ENCODE peak calls at places on chromosomes 16 and 17, in seven cellular contexts. Z is left ventricle myocardium inferior; J is iPS DF 6.9; U is lower lobe of right lung; R is ovary; G is cardiac muscle cell; V is CD8-positive, alpha-beta T cell. W is an unnamed sample.

GRCh38 chr17:35768796-35769195 is 8.1 kb downstream of the C17orf50 start:
- DNase-seq in Z (no peak), J (no peak), U (no peak), R (no peak), G (no peak), V (no peak), W (no peak)

GRCh38 chr16:28835864-28836760 is 10.0 kb downstream of the TUFM start:
- DNase-seq in Z (no peak), J (no peak), U (no peak), R (no peak), G (no peak), V (no peak), W (no peak)

GRCh38 chr17:32111141-32111771 is 31.0 kb upstream of the RHOT1 start:
- DNase-seq in Z (peak; percentile 45), J (no peak), U (no peak), R (peak; percentile 64), G (peak; percentile 22), V (no peak), W (peak; percentile 43)

GRCh38 chr16:77273-77806 is 685 bp upstream of the MPG start:
- DNase-seq in Z (peak; percentile 67), J (no peak), U (peak; percentile 77), R (peak; percentile 76), G (peak; percentile 38), V (no peak), W (peak; percentile 25)

GRCh38 chr16:82195917-82196494 is 26.0 kb upstream of the MPHOSPH6 start:
- DNase-seq in Z (no peak), J (no peak), U (no peak), R (no peak), G (no peak), V (no peak), W (no peak)

GRCh38 chr16:59698341-59698979 is 964.3 kb upstream of the GOT2 start:
- DNase-seq in Z (no peak), J (no peak), U (no peak), R (no peak), G (no peak), V (no peak), W (no peak)

GRCh38 chr17:47949197-47949759 is 7.9 kb downstream of the PNPO start:
- DNase-seq in Z (peak; percentile 90), J (peak; percentile 70), U (peak; percentile 94), R (peak; percentile 95), G (peak; percentile 91), V (peak; percentile 77), W (peak; percentile 69)

GRCh38 chr17:82489117-82489516 is 30.4 kb upstream of the FOXK2 start:
- DNase-seq in Z (peak; percentile 79), J (no peak), U (no peak), R (no peak), G (no peak), V (no peak), W (no peak)

GRCh38 chr16:69123894-69124293 is 8.5 kb downstream of the CHTF8 start:
- DNase-seq in Z (no peak), J (no peak), U (no peak), R (peak; percentile 48), G (peak; percentile 72), V (peak; percentile 38), W (peak; percentile 71)

GRCh38 chr17:29376667-29377268 is 13.4 kb upstream of the TAOK1 start:
- DNase-seq in Z (peak; percentile 26), J (no peak), U (no peak), R (no peak), G (peak; percentile 56), V (no peak), W (no peak)

GRCh38 chr17:42554250-42555121 is 1.8 kb downstream of the HSD17B1 start:
- DNase-seq in Z (peak; percentile 92), J (no peak), U (peak; percentile 89), R (peak; percentile 91), G (peak; percentile 95), V (peak; percentile 72), W (peak; percentile 68)

GRCh38 chr17:39246274-39246673 is 20.5 kb upstream of the STAC2 start:
- DNase-seq in Z (no peak), J (no peak), U (no peak), R (no peak), G (no peak), V (no peak), W (no peak)

GRCh38 chr17:40399185-40399584 is 18.5 kb downstream of the TOP2A start:
- DNase-seq in Z (no peak), J (no peak), U (no peak), R (no peak), G (peak; percentile 81), V (no peak), W (peak; percentile 66)

GRCh38 chr17:34578016-34578415 is 1.4 kb upstream of the TMEM132E start:
- DNase-seq in Z (no peak), J (no peak), U (no peak), R (no peak), G (peak; percentile 23), V (no peak), W (no peak)

GRCh38 chr16:51151951-51152663 is 1.0 kb upstream of the SALL1 start:
- DNase-seq in Z (no peak), J (peak; percentile 74), U (no peak), R (peak; percentile 75), G (peak; percentile 95), V (no peak), W (no peak)

GRCh38 chr16:78183437-78183836 is 84.0 kb downstream of the WWOX start:
- DNase-seq in Z (no peak), J (no peak), U (no peak), R (no peak), G (no peak), V (no peak), W (no peak)

GRCh38 chr16:85480727-85481101 is 132.4 kb upstream of the GSE1 start:
- DNase-seq in Z (no peak), J (no peak), U (no peak), R (no peak), G (no peak), V (no peak), W (no peak)

GRCh38 chr17:44502598-44503079 is 567 bp downstream of the GPATCH8 start:
- DNase-seq in Z (no peak), J (no peak), U (no peak), R (no peak), G (no peak), V (no peak), W (no peak)

GRCh38 chr17:61131555-61131954 is 268.1 kb upstream of the TBX2 start:
- DNase-seq in Z (no peak), J (no peak), U (no peak), R (no peak), G (peak; percentile 71), V (no peak), W (no peak)

GRCh38 chr16:88570691-88571092 is 489 bp downstream of the ZC3H18 start:
- DNase-seq in Z (no peak), J (no peak), U (no peak), R (no peak), G (peak; percentile 26), V (no peak), W (peak; percentile 57)

GRCh38 chr16:82987767-82988166 is 361.0 kb downstream of the CDH13 start:
- DNase-seq in Z (no peak), J (no peak), U (no peak), R (no peak), G (no peak), V (no peak), W (no peak)

GRCh38 chr17:76716834-76717205 is 6.1 kb upstream of the MXRA7 start:
- DNase-seq in Z (no peak), J (no peak), U (no peak), R (peak; percentile 2), G (no peak), V (no peak), W (no peak)

GRCh38 chr16:19131809-19132777 is 18.3 kb downstream of the ITPRIPL2 start:
- DNase-seq in Z (no peak), J (no peak), U (no peak), R (no peak), G (no peak), V (no peak), W (no peak)

GRCh38 chr16:19133600-19133999 is 19.8 kb downstream of the ITPRIPL2 start:
- DNase-seq in Z (no peak), J (no peak), U (no peak), R (no peak), G (no peak), V (no peak), W (no peak)

GRCh38 chr16:19135201-19135838 is 21.6 kb downstream of the ITPRIPL2 start:
- DNase-seq in Z (no peak), J (no peak), U (no peak), R (no peak), G (no peak), V (no peak), W (no peak)

GRCh38 chr16:19130852-19131808 is 17.4 kb downstream of the ITPRIPL2 start:
- DNase-seq in Z (peak; percentile 54), J (no peak), U (peak; percentile 51), R (no peak), G (no peak), V (no peak), W (no peak)

GRCh38 chr16:19132898-19133297 is 19.1 kb downstream of the ITPRIPL2 start:
- DNase-seq in Z (no peak), J (no peak), U (no peak), R (no peak), G (no peak), V (no peak), W (no peak)
- H3K4me1 ChIP-seq in Z (peaks cover 71% of the 10 kb centered on the region), J (no peaks in the 10 kb centered on the region), U (peaks cover 72% of the 10 kb centered on the region), R (peaks cover 2% of the 10 kb centered on the region), G (no peaks in the 10 kb centered on the region), V (no peaks in the 10 kb centered on the region), W (no peaks in the 10 kb centered on the region)

GRCh38 chr16:12423151-12423550 is 380.5 kb downstream of the CPPED1 start:
- DNase-seq in Z (no peak), J (no peak), U (no peak), R (no peak), G (no peak), V (no peak), W (no peak)
- H3K27me3 ChIP-seq in Z (no peaks in the 10 kb centered on the region), J (no peaks in the 10 kb centered on the region), U (no peaks in the 10 kb centered on the region), R (no peaks in the 10 kb centered on the region), G (no peaks in the 10 kb centered on the region), V (no peaks in the 10 kb centered on the region), W (no peaks in the 10 kb centered on the region)

GRCh38 chr16:2165861-2166260 is 10.3 kb downstream of the TRAF7 start:
- DNase-seq in Z (no peak), J (no peak), U (no peak), R (no peak), G (no peak), V (no peak), W (no peak)

GRCh38 chr16:2163211-2163881 is 7.8 kb downstream of the TRAF7 start:
- DNase-seq in Z (no peak), J (no peak), U (no peak), R (no peak), G (no peak), V (no peak), W (peak; percentile 67)

GRCh38 chr16:2161911-2162310 is 6.3 kb downstream of the TRAF7 start:
- DNase-seq in Z (no peak), J (no peak), U (no peak), R (no peak), G (no peak), V (no peak), W (no peak)

GRCh38 chr16:2160915-2161551 is 5.5 kb downstream of the TRAF7 start:
- DNase-seq in Z (peak; percentile 58), J (no peak), U (no peak), R (no peak), G (no peak), V (no peak), W (no peak)

GRCh38 chr16:2162676-2163118 is 7.1 kb downstream of the TRAF7 start:
- DNase-seq in Z (no peak), J (no peak), U (no peak), R (no peak), G (no peak), V (no peak), W (no peak)
- H3K4me1 ChIP-seq in Z (peaks cover 37% of the 10 kb centered on the region), J (peaks cover 7% of the 10 kb centered on the region), U (peaks cover 39% of the 10 kb centered on the region), R (peaks cover 16% of the 10 kb centered on the region), G (no peaks in the 10 kb centered on the region), V (peaks cover 6% of the 10 kb centered on the region), W (peaks cover 9% of the 10 kb centered on the region)

GRCh38 chr17:58117382-58117781 is 30.8 kb upstream of the OR4D1 start:
- DNase-seq in Z (no peak), J (no peak), U (no peak), R (no peak), G (no peak), V (no peak), W (no peak)
- H3K27me3 ChIP-seq in Z (peaks cover 30% of the 10 kb centered on the region), J (no peaks in the 10 kb centered on the region), U (peaks cover 4% of the 10 kb centered on the region), R (no peaks in the 10 kb centered on the region), G (peaks cover 34% of the 10 kb centered on the region), V (no peaks in the 10 kb centered on the region), W (no peaks in the 10 kb centered on the region)

W was measured in CD4-positive, alpha-beta memory T cell.